ENCODE peak calls at places on chromosomes 4 and X, in seven cellular contexts. T is activated naive CD4-positive, alpha-beta T cell treated with anti-CD3 and anti-CD28 coated beads, Interleukin-2, amount 50 U/mL, for 72 hours; H is pons; Q is activated T-cell treated with anti-CD3 and anti-CD28 coated beads, Interleukin-2, amount 50 U/mL, for 24 hours; M is AG10803; B is left kidney; Y is ovary. W is an unnamed sample.
A peak's percentile ranks its signal among the peaks of the same experiment; 100 is the strongest.

GRCh38 chr4:138939960-138940359 is 75.6 kb upstream of the NOCT start:
- DNase-seq in T (no peak), H (no peak), Q (no peak), M (no peak), B (no peak), Y (no peak), W (no peak)

GRCh38 chr4:69813628-69814027 is 46.3 kb downstream of the SULT1E1 start:
- DNase-seq in T (no peak), H (no peak), Q (no peak), M (no peak), B (no peak), Y (no peak), W (no peak)

GRCh38 chr4:20506827-20507226 is 193.4 kb upstream of the PACRGL start:
- DNase-seq in T (no peak), H (no peak), Q (no peak), M (peak; percentile 86), B (no peak), Y (no peak), W (no peak)

GRCh38 chr4:13430834-13431568 is 53.1 kb downstream of the RAB28 start:
- DNase-seq in T (no peak), H (no peak), Q (no peak), M (no peak), B (no peak), Y (no peak), W (no peak)

GRCh38 chrX:55149242-55149641 is 60.4 kb downstream of the PAGE2 start:
- DNase-seq in T (no peak), H (no peak), Q (no peak), M (no peak), B (no peak), Y (no peak), W (no peak)

GRCh38 chr4:122625156-122625555 is 4.3 kb upstream of the IL21 start:
- DNase-seq in T (no peak), H (no peak), Q (no peak), M (peak; percentile 40), B (no peak), Y (no peak), W (no peak)

GRCh38 chrX:1741828-1742394 is 127.1 kb downstream of the ASMT start:
- DNase-seq in T (no peak), H (peak; percentile 32), Q (no peak), M (no peak), B (no peak), Y (no peak), W (no peak)

GRCh38 chrX:134999469-134999868 is 8.7 kb downstream of the SMIM10 start:
- DNase-seq in T (no peak), H (peak; percentile 20), Q (no peak), M (peak; percentile 60), B (peak; percentile 34), Y (no peak), W (no peak)

W was measured in activated CD8-positive, alpha-beta memory T cell treated with anti-CD3 and anti-CD28 coated beads, Interleukin-2, amount 50 U/mL, for 48 hours.